ENCODE peak calls at places on chromosomes 2 and 18, in seven cellular contexts. T, M, B, S, Q, E and P are unnamed samples.

GRCh38 chr2:158718851-158719250 is 76.3 kb upstream of the DAPL1 start:
- DNase-seq in S (no peak), M (no peak), B (no peak), E (no peak), T (no peak), Q (no peak), P (no peak)

GRCh38 chr2:1628893-1629292 is 115.4 kb downstream of the PXDN start:
- DNase-seq in M (peak; percentile 77), S (no peak), T (peak; percentile 91), E (no peak), Q (no peak), B (peak; percentile 88), P (no peak)

GRCh38 chr2:9276074-9276473 is 69.5 kb downstream of the ASAP2 start:
- DNase-seq in B (no peak), T (no peak), S (no peak), Q (no peak), E (no peak), M (no peak), P (no peak)

GRCh38 chr2:42132066-42132965 is 36.8 kb upstream of the EML4 start:
- DNase-seq in S (no peak), T (peak; percentile 80), M (no peak), E (no peak), B (no peak), Q (no peak), P (no peak)

GRCh38 chr2:98583516-98583865 is 24.8 kb downstream of the COA5 start:
- DNase-seq in T (no peak), E (no peak), B (no peak), M (no peak), Q (no peak), S (no peak), P (no peak)

GRCh38 chr18:51195086-51195601 is 2.3 kb downstream of the MEX3C start:
- DNase-seq in E (no peak), T (no peak), Q (no peak), S (no peak), M (no peak), B (no peak), P (no peak)

GRCh38 chr2:63654959-63655358 is 66.2 kb downstream of the MDH1 start:
- DNase-seq in S (no peak), T (peak; percentile 66), M (no peak), Q (no peak), B (no peak), E (no peak), P (no peak)

GRCh38 chr2:221124542-221125235 is 447.4 kb downstream of the EPHA4 start:
- DNase-seq in S (peak; percentile 63), M (no peak), Q (no peak), E (peak; percentile 12), T (no peak), B (peak; percentile 1), P (no peak)

GRCh38 chr2:31286230-31286629 is 52.3 kb downstream of the EHD3 start:
- DNase-seq in Q (no peak), S (no peak), M (no peak), T (no peak), B (peak; percentile 3), E (no peak), P (no peak)

GRCh38 chr2:71929482-71929772 is 218.2 kb downstream of the CYP26B1 start:
- DNase-seq in M (no peak), B (no peak), E (no peak), Q (no peak), T (no peak), S (no peak), P (no peak)

GRCh38 chr2:134260726-134261125 is 6.9 kb downstream of the MGAT5 start:
- DNase-seq in E (no peak), B (no peak), T (peak; percentile 91), S (no peak), Q (no peak), M (no peak), P (no peak)

GRCh38 chr2:72386288-72386687 is 238.6 kb upstream of the CYP26B1 start:
- DNase-seq in T (no peak), S (no peak), Q (no peak), M (no peak), E (no peak), B (no peak), P (no peak)

GRCh38 chr2:238920053-238920452 is 72.2 kb downstream of the TWIST2 start:
- DNase-seq in E (no peak), S (no peak), M (peak; percentile 65), B (no peak), Q (no peak), T (no peak), P (no peak)

GRCh38 chr2:27154990-27155615 is 6.3 kb downstream of the TCF23 start:
- DNase-seq in E (no peak), T (no peak), B (no peak), M (no peak), Q (no peak), S (no peak), P (no peak)

GRCh38 chr18:62437520-62438329 is 85.1 kb upstream of the ZCCHC2 start:
- DNase-seq in Q (no peak), B (no peak), T (peak; percentile 13), S (no peak), M (no peak), E (no peak), P (no peak)

GRCh38 chr2:11552260-11552638 is 18.4 kb downstream of the GREB1 start:
- DNase-seq in Q (no peak), T (no peak), S (no peak), E (no peak), M (no peak), B (no peak), P (no peak)

GRCh38 chr2:11551569-11552259 is 17.9 kb downstream of the GREB1 start:
- DNase-seq in T (no peak), M (no peak), B (no peak), E (no peak), S (no peak), Q (no peak), P (no peak)

GRCh38 chr2:11550302-11550701 is 16.5 kb downstream of the GREB1 start:
- DNase-seq in S (no peak), Q (no peak), E (no peak), M (no peak), B (no peak), T (no peak), P (no peak)

GRCh38 chr2:11553661-11554429 is 20.0 kb downstream of the GREB1 start:
- DNase-seq in B (no peak), S (no peak), T (peak; percentile 54), M (no peak), Q (no peak), E (no peak), P (no peak)

DNA sequence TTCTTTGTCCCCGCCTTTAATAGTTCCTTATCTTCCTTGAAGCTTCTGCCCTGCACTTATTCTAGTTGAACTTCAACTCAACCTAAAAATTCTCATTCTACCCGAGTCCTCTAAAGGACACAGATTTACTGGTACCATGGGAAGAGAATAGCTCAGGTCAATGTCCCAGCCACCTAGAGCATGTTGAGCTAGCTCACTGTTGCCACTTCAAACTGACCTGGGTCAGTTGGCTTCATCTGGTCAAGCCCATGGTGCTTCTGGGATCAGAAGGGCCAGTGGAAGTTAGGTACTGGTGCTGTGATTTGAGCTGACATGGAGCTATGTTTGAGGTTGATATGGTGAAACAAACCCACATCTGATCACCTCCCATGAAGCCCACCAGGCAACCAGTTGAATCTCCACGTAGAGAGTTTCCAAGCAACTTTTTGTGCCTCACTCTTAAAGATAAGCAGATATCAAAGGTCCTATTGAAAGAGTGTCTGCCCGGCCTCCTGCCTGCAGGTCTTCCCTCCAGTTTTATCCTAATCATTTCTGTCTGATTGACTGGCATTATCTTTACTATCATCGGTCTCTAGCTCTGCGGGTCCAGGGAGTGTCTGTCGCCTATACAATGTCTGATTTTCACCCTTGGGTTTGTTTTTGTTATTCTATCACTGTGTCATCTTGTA is 17.2 kb downstream of the GREB1 start:
- DNase-seq in Q (no peak), E (no peak), T (no peak), S (no peak), B (no peak), M (no peak), P (no peak)
- H3K27ac ChIP-seq in Q (no peak overlapping the region), E (no peak overlapping the region), T (no peak overlapping the region), S (no peak overlapping the region), B (no peak overlapping the region), M (no peak overlapping the region), P (no peak overlapping the region)

DNA sequence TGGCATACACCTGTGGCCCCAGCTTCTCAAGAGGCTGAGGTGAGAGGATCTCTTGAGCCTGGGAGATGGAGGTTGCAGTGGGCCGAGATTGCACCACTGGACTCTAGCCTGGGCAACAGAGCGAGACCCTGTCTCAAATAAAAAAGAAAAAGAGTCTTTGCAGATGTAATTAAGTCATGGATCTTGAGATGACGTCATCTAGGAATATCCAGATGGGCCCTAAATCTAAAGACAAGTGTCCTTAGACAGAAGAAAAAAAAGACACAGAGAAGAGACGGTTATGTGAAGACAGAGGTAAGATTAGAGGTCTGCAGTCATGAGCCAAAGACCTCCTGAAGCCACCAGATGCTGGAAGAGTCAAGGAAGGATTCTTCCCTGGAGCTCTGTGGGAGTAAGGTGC is 74.3 kb downstream of the RHOB start:
- DNase-seq in E (no peak), B (no peak), M (no peak), S (no peak), T (no peak), Q (no peak), P (no peak)
- H3K27ac ChIP-seq in E (no peak overlapping the region), B (no peak overlapping the region), M (no peak overlapping the region), S (no peak overlapping the region), T (no peak overlapping the region), Q (no peak overlapping the region), P (no peak overlapping the region)

DNA sequence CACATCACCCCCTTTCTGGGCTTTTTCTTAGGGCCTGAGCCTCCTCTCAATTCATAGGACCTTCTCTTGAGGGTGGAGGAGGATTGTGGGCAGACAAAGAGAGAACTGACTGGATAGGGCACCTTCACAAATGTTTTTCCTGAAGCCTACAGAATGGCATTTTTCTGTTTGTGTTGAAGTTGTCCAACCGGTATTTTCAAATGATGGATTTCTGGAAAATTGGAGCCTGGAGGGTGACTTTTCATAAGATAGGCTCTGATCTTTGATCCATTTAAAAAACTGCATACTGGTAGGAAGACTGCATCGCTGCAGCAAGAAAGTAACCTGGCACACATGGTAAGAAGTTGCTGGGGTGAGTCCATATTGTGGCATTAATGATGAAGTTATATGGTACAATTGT is 96.9 kb upstream of the CXCR4 start:
- DNase-seq in M (no peak), E (no peak), S (no peak), B (no peak), T (no peak), Q (no peak), P (no peak)
- H3K27ac ChIP-seq in M (no peak overlapping the region), E (no peak overlapping the region), S (no peak overlapping the region), B (no peak overlapping the region), T (no peak overlapping the region), Q (no peak overlapping the region), P (no peak overlapping the region)

GRCh38 chr2:127646487-127647241 is 711 bp downstream of the GPR17 start:
- DNase-seq in Q (no peak), B (no peak), M (no peak), E (peak; percentile 15), S (no peak), T (no peak), P (no peak)

GRCh38 chr2:127649100-127649611 is 3.2 kb downstream of the GPR17 start:
- DNase-seq in S (no peak), B (no peak), Q (no peak), T (no peak), E (peak; percentile 64), M (no peak), P (no peak)

GRCh38 chr2:127645395-127646291 is at the start of gene GPR17:
- DNase-seq in E (peak; percentile 14), Q (no peak), T (no peak), S (no peak), M (no peak), B (no peak), P (no peak)

GRCh38 chr2:127648321-127648720 is 2.4 kb downstream of the GPR17 start:
- DNase-seq in Q (no peak), S (no peak), M (no peak), E (no peak), T (no peak), B (no peak), P (no peak)

GRCh38 chr2:127647242-127648190 is 1.6 kb downstream of the GPR17 start:
- DNase-seq in E (peak; percentile 56), S (no peak), B (no peak), T (peak; percentile 16), Q (no peak), M (no peak), P (no peak)
- H3K27ac ChIP-seq in E (peak overlapping the region; percentile 62), S (no peak overlapping the region), B (peak overlapping the region; percentile 17), T (no peak overlapping the region), Q (no peak overlapping the region), M (peak overlapping the region; percentile 27), P (no peak overlapping the region)